ENCODE peak calls at places on chromosomes 6 and 20, in nine cellular contexts. One of them, this sample, is unnamed.

GRCh38 chr6:17865798-17866725 is 121.4 kb downstream of the KIF13A start:
- DNase-seq in HT1080: peak
- DNase-seq in caudate nucleus: peak
- DNase-seq in nephron progenitor cell: peak
- DNase-seq in AG08396: peak
- DNase-seq in astrocyte: peak
- DNase-seq in progenitor cell of endocrine pancreas: no peak
- DNase-seq in brain microvascular endothelial cell: peak
- DNase-seq in AG04450: peak
- DNase-seq in this sample: no peak

GRCh38 chr6:39365281-39366074 is 43.0 kb upstream of the KCNK16 start:
- DNase-seq in brain microvascular endothelial cell: peak
- DNase-seq in caudate nucleus: no peak
- DNase-seq in nephron progenitor cell: no peak
- DNase-seq in AG08396: peak
- DNase-seq in progenitor cell of endocrine pancreas: no peak
- DNase-seq in astrocyte: peak
- DNase-seq in HT1080: peak
- DNase-seq in AG04450: no peak
- DNase-seq in this sample: no peak

GRCh38 chr6:138005846-138006245 is 101.4 kb downstream of the PERP start:
- DNase-seq in HT1080: no peak
- DNase-seq in caudate nucleus: no peak
- DNase-seq in progenitor cell of endocrine pancreas: no peak
- DNase-seq in brain microvascular endothelial cell: no peak
- DNase-seq in AG08396: no peak
- DNase-seq in nephron progenitor cell: no peak
- DNase-seq in astrocyte: no peak
- DNase-seq in AG04450: no peak
- DNase-seq in this sample: peak

GRCh38 chr6:111591370-111591900 is 14.2 kb downstream of the TRAF3IP2 start:
- DNase-seq in brain microvascular endothelial cell: peak
- DNase-seq in progenitor cell of endocrine pancreas: no peak
- DNase-seq in AG04450: peak
- DNase-seq in nephron progenitor cell: no peak
- DNase-seq in astrocyte: peak
- DNase-seq in HT1080: peak
- DNase-seq in AG08396: peak
- DNase-seq in caudate nucleus: no peak
- DNase-seq in this sample: no peak

GRCh38 chr6:149615805-149616204 is 32.7 kb downstream of the KATNA1 start:
- DNase-seq in astrocyte: no peak
- DNase-seq in HT1080: no peak
- DNase-seq in AG04450: no peak
- DNase-seq in nephron progenitor cell: no peak
- DNase-seq in AG08396: no peak
- DNase-seq in brain microvascular endothelial cell: no peak
- DNase-seq in progenitor cell of endocrine pancreas: no peak
- DNase-seq in caudate nucleus: no peak
- DNase-seq in this sample: no peak

GRCh38 chr6:158894192-158894591 is 75.0 kb upstream of the EZR start:
- DNase-seq in AG04450: peak
- DNase-seq in AG08396: peak
- DNase-seq in astrocyte: peak
- DNase-seq in nephron progenitor cell: no peak
- DNase-seq in HT1080: peak
- DNase-seq in caudate nucleus: no peak
- DNase-seq in brain microvascular endothelial cell: peak
- DNase-seq in progenitor cell of endocrine pancreas: no peak
- DNase-seq in this sample: no peak

GRCh38 chr20:44615876-44616603 is 33.7 kb downstream of the PKIG start:
- DNase-seq in astrocyte: no peak
- DNase-seq in brain microvascular endothelial cell: no peak
- DNase-seq in progenitor cell of endocrine pancreas: no peak
- DNase-seq in HT1080: no peak
- DNase-seq in caudate nucleus: peak
- DNase-seq in nephron progenitor cell: no peak
- DNase-seq in AG08396: no peak
- DNase-seq in AG04450: no peak
- DNase-seq in this sample: no peak

GRCh38 chr20:7637184-7637583 is 303.1 kb downstream of the HAO1 start:
- DNase-seq in astrocyte: no peak
- DNase-seq in AG08396: no peak
- DNase-seq in brain microvascular endothelial cell: peak
- DNase-seq in caudate nucleus: no peak
- DNase-seq in AG04450: no peak
- DNase-seq in nephron progenitor cell: no peak
- DNase-seq in progenitor cell of endocrine pancreas: no peak
- DNase-seq in HT1080: peak
- DNase-seq in this sample: no peak

GRCh38 chr6:4208158-4208557 is 72.8 kb upstream of the ECI2 start:
- DNase-seq in caudate nucleus: no peak
- DNase-seq in AG04450: no peak
- DNase-seq in HT1080: no peak
- DNase-seq in brain microvascular endothelial cell: no peak
- DNase-seq in AG08396: no peak
- DNase-seq in nephron progenitor cell: no peak
- DNase-seq in progenitor cell of endocrine pancreas: no peak
- DNase-seq in astrocyte: no peak
- DNase-seq in this sample: no peak

GRCh38 chr6:169752074-169752623 is 727 bp downstream of the ERMARD start:
- DNase-seq in nephron progenitor cell: no peak
- DNase-seq in astrocyte: no peak
- DNase-seq in AG04450: no peak
- DNase-seq in brain microvascular endothelial cell: no peak
- DNase-seq in progenitor cell of endocrine pancreas: no peak
- DNase-seq in AG08396: peak
- DNase-seq in HT1080: peak
- DNase-seq in caudate nucleus: no peak
- DNase-seq in this sample: no peak

GRCh38 chr6:77292564-77293546 is 170.4 kb downstream of the HTR1B start:
- DNase-seq in astrocyte: peak
- DNase-seq in HT1080: peak
- DNase-seq in progenitor cell of endocrine pancreas: no peak
- DNase-seq in caudate nucleus: no peak
- DNase-seq in AG04450: peak
- DNase-seq in nephron progenitor cell: no peak
- DNase-seq in AG08396: peak
- DNase-seq in brain microvascular endothelial cell: peak
- DNase-seq in this sample: no peak

GRCh38 chr20:63267681-63268080 is 4.9 kb upstream of the ARFGAP1 start:
- DNase-seq in nephron progenitor cell: no peak
- DNase-seq in HT1080: no peak
- DNase-seq in progenitor cell of endocrine pancreas: no peak
- DNase-seq in brain microvascular endothelial cell: no peak
- DNase-seq in AG08396: no peak
- DNase-seq in astrocyte: no peak
- DNase-seq in AG04450: no peak
- DNase-seq in caudate nucleus: no peak
- DNase-seq in this sample: no peak

GRCh38 chr20:61520761-61521460 is 268.9 kb downstream of the CDH4 start:
- DNase-seq in brain microvascular endothelial cell: peak
- DNase-seq in AG08396: peak
- DNase-seq in progenitor cell of endocrine pancreas: no peak
- DNase-seq in AG04450: peak
- DNase-seq in caudate nucleus: no peak
- DNase-seq in HT1080: peak
- DNase-seq in astrocyte: peak
- DNase-seq in nephron progenitor cell: no peak
- DNase-seq in this sample: no peak

GRCh38 chr6:97198181-97198580 is 84.8 kb downstream of the MMS22L start:
- DNase-seq in AG08396: no peak
- DNase-seq in nephron progenitor cell: no peak
- DNase-seq in AG04450: no peak
- DNase-seq in caudate nucleus: no peak
- DNase-seq in progenitor cell of endocrine pancreas: no peak
- DNase-seq in HT1080: no peak
- DNase-seq in brain microvascular endothelial cell: peak
- DNase-seq in astrocyte: peak
- DNase-seq in this sample: no peak

GRCh38 chr20:219290-220115 is 7.6 kb upstream of the DEFB129 start:
- DNase-seq in HT1080: peak
- DNase-seq in AG08396: peak
- DNase-seq in nephron progenitor cell: peak
- DNase-seq in progenitor cell of endocrine pancreas: no peak
- DNase-seq in astrocyte: no peak
- DNase-seq in AG04450: no peak
- DNase-seq in brain microvascular endothelial cell: peak
- DNase-seq in caudate nucleus: no peak
- DNase-seq in this sample: peak

GRCh38 chr6:68497927-68498326 is 137.2 kb upstream of the ADGRB3 start:
- DNase-seq in nephron progenitor cell: no peak
- DNase-seq in astrocyte: peak
- DNase-seq in brain microvascular endothelial cell: no peak
- DNase-seq in caudate nucleus: no peak
- DNase-seq in HT1080: peak
- DNase-seq in AG08396: peak
- DNase-seq in AG04450: no peak
- DNase-seq in progenitor cell of endocrine pancreas: no peak
- DNase-seq in this sample: no peak

GRCh38 chr6:31156647-31157046 is 955 bp downstream of the CCHCR1 start:
- DNase-seq in AG08396: no peak
- DNase-seq in astrocyte: no peak
- DNase-seq in brain microvascular endothelial cell: no peak
- DNase-seq in progenitor cell of endocrine pancreas: no peak
- DNase-seq in caudate nucleus: no peak
- DNase-seq in HT1080: no peak
- DNase-seq in nephron progenitor cell: no peak
- DNase-seq in AG04450: no peak
- DNase-seq in this sample: no peak

GRCh38 chr6:81933648-81934047 is 181.2 kb upstream of the TENT5A start:
- DNase-seq in AG04450: no peak
- DNase-seq in astrocyte: no peak
- DNase-seq in brain microvascular endothelial cell: no peak
- DNase-seq in AG08396: no peak
- DNase-seq in HT1080: no peak
- DNase-seq in nephron progenitor cell: no peak
- DNase-seq in caudate nucleus: no peak
- DNase-seq in progenitor cell of endocrine pancreas: no peak
- DNase-seq in this sample: no peak

GRCh38 chr6:47098570-47098993 is 56.5 kb upstream of the ADGRF1 start:
- DNase-seq in progenitor cell of endocrine pancreas: no peak
- DNase-seq in AG04450: peak
- DNase-seq in AG08396: peak
- DNase-seq in astrocyte: no peak
- DNase-seq in caudate nucleus: no peak
- DNase-seq in brain microvascular endothelial cell: no peak
- DNase-seq in nephron progenitor cell: no peak
- DNase-seq in HT1080: no peak
- DNase-seq in this sample: no peak

GRCh38 chr6:84688187-84688878 is 76.1 kb downstream of the TBX18 start:
- DNase-seq in astrocyte: peak
- DNase-seq in AG04450: no peak
- DNase-seq in progenitor cell of endocrine pancreas: no peak
- DNase-seq in nephron progenitor cell: no peak
- DNase-seq in HT1080: no peak
- DNase-seq in brain microvascular endothelial cell: no peak
- DNase-seq in caudate nucleus: no peak
- DNase-seq in AG08396: no peak
- DNase-seq in this sample: no peak

GRCh38 chr20:24950836-24951525 is 1.9 kb downstream of the CST7 start:
- DNase-seq in astrocyte: no peak
- DNase-seq in caudate nucleus: no peak
- DNase-seq in HT1080: no peak
- DNase-seq in AG08396: no peak
- DNase-seq in brain microvascular endothelial cell: no peak
- DNase-seq in progenitor cell of endocrine pancreas: no peak
- DNase-seq in nephron progenitor cell: no peak
- DNase-seq in AG04450: no peak
- DNase-seq in this sample: no peak

GRCh38 chr6:63347599-63347998 is 27.8 kb upstream of the LGSN start:
- DNase-seq in progenitor cell of endocrine pancreas: no peak
- DNase-seq in caudate nucleus: no peak
- DNase-seq in nephron progenitor cell: no peak
- DNase-seq in brain microvascular endothelial cell: peak
- DNase-seq in AG04450: peak
- DNase-seq in AG08396: peak
- DNase-seq in astrocyte: peak
- DNase-seq in HT1080: peak
- DNase-seq in this sample: no peak

GRCh38 chr6:890201-890600 is 197.3 kb upstream of the EXOC2 start:
- DNase-seq in nephron progenitor cell: no peak
- DNase-seq in progenitor cell of endocrine pancreas: no peak
- DNase-seq in HT1080: no peak
- DNase-seq in AG04450: no peak
- DNase-seq in brain microvascular endothelial cell: no peak
- DNase-seq in AG08396: no peak
- DNase-seq in caudate nucleus: no peak
- DNase-seq in astrocyte: no peak
- DNase-seq in this sample: no peak

GRCh38 chr6:128070406-128070805 is 169.5 kb upstream of the THEMIS start:
- DNase-seq in brain microvascular endothelial cell: peak
- DNase-seq in astrocyte: peak
- DNase-seq in progenitor cell of endocrine pancreas: no peak
- DNase-seq in AG08396: no peak
- DNase-seq in nephron progenitor cell: no peak
- DNase-seq in caudate nucleus: no peak
- DNase-seq in AG04450: no peak
- DNase-seq in HT1080: no peak
- DNase-seq in this sample: no peak

GRCh38 chr20:22070546-22070945 is 365.1 kb downstream of the PAX1 start:
- DNase-seq in caudate nucleus: no peak
- DNase-seq in nephron progenitor cell: no peak
- DNase-seq in brain microvascular endothelial cell: peak
- DNase-seq in AG04450: no peak
- DNase-seq in progenitor cell of endocrine pancreas: no peak
- DNase-seq in astrocyte: no peak
- DNase-seq in AG08396: no peak
- DNase-seq in HT1080: peak
- DNase-seq in this sample: no peak

GRCh38 chr6:105209950-105210706 is 30.3 kb upstream of the POPDC3 start:
- DNase-seq in progenitor cell of endocrine pancreas: no peak
- DNase-seq in astrocyte: peak
- DNase-seq in nephron progenitor cell: no peak
- DNase-seq in AG08396: peak
- DNase-seq in AG04450: peak
- DNase-seq in brain microvascular endothelial cell: peak
- DNase-seq in caudate nucleus: no peak
- DNase-seq in HT1080: peak
- DNase-seq in this sample: no peak

GRCh38 chr6:169975286-169975685 is 223.9 kb downstream of the ERMARD start:
- DNase-seq in caudate nucleus: no peak
- DNase-seq in nephron progenitor cell: no peak
- DNase-seq in astrocyte: no peak
- DNase-seq in AG04450: no peak
- DNase-seq in progenitor cell of endocrine pancreas: no peak
- DNase-seq in brain microvascular endothelial cell: no peak
- DNase-seq in AG08396: no peak
- DNase-seq in HT1080: no peak
- DNase-seq in this sample: no peak

GRCh38 chr20:3158968-3159431 is 665 bp downstream of the FASTKD5 start:
- DNase-seq in nephron progenitor cell: no peak
- DNase-seq in AG04450: no peak
- DNase-seq in progenitor cell of endocrine pancreas: no peak
- DNase-seq in brain microvascular endothelial cell: peak
- DNase-seq in AG08396: peak
- DNase-seq in caudate nucleus: no peak
- DNase-seq in astrocyte: no peak
- DNase-seq in HT1080: no peak
- DNase-seq in this sample: no peak

GRCh38 chr20:15653396-15654207 is 919.6 kb downstream of the KIF16B start:
- DNase-seq in astrocyte: no peak
- DNase-seq in AG04450: no peak
- DNase-seq in caudate nucleus: no peak
- DNase-seq in AG08396: no peak
- DNase-seq in progenitor cell of endocrine pancreas: no peak
- DNase-seq in HT1080: no peak
- DNase-seq in nephron progenitor cell: peak
- DNase-seq in brain microvascular endothelial cell: no peak
- DNase-seq in this sample: no peak

GRCh38 chr20:49054032-49054643 is 8.0 kb downstream of the CSE1L start:
- DNase-seq in astrocyte: no peak
- DNase-seq in brain microvascular endothelial cell: peak
- DNase-seq in nephron progenitor cell: no peak
- DNase-seq in HT1080: no peak
- DNase-seq in AG08396: no peak
- DNase-seq in progenitor cell of endocrine pancreas: no peak
- DNase-seq in AG04450: no peak
- DNase-seq in caudate nucleus: no peak
- DNase-seq in this sample: peak

GRCh38 chr6:13461805-13462204 is 25.6 kb downstream of the GFOD1 start:
- DNase-seq in caudate nucleus: no peak
- DNase-seq in AG08396: no peak
- DNase-seq in HT1080: no peak
- DNase-seq in progenitor cell of endocrine pancreas: no peak
- DNase-seq in AG04450: no peak
- DNase-seq in brain microvascular endothelial cell: no peak
- DNase-seq in nephron progenitor cell: no peak
- DNase-seq in astrocyte: no peak
- DNase-seq in this sample: no peak